ENCODE peak calls at places on chromosomes 5 and 9, in four cellular contexts. W is CD4-positive, alpha-beta T cell; X is psoas muscle; Q is fibroblast of the aortic adventitia. O is an unnamed sample.

GRCh38 chr5:107950774-107951173 is 280.0 kb upstream of the EFNA5 start:
- DNase-seq in W (no peak), X (no peak), Q (no peak), O (no peak)

GRCh38 chr5:55306641-55307382 is 682 bp downstream of the DHX29 start:
- DNase-seq in W (no peak), X (no peak), Q (peak), O (no peak)

GRCh38 chr9:36278243-36278642 is 20.0 kb upstream of the GNE start:
- DNase-seq in W (no peak), X (no peak), Q (no peak), O (no peak)

GRCh38 chr9:136174779-136175744 is 29.9 kb downstream of the LHX3 start:
- DNase-seq in W (no peak), X (no peak), Q (no peak), O (no peak)

GRCh38 chr5:132233811-132234683 is 6.4 kb upstream of the P4HA2 start:
- DNase-seq in W (no peak), X (no peak), Q (no peak), O (no peak)

GRCh38 chr9:125559894-125560293 is 147.1 kb downstream of the MAPKAP1 start:
- DNase-seq in W (no peak), X (no peak), Q (no peak), O (no peak)

GRCh38 chr5:17400724-17401508 is 97.1 kb upstream of the TAF11L2 start:
- DNase-seq in W (no peak), X (no peak), Q (no peak), O (no peak)

GRCh38 chr9:114430443-114430842 is 42.7 kb upstream of the AKNA start:
- DNase-seq in W (no peak), X (no peak), Q (no peak), O (no peak)

GRCh38 chr9:136700959-136701664 is 11.3 kb upstream of the DIPK1B start:
- DNase-seq in W (peak), X (no peak), Q (no peak), O (no peak)

GRCh38 chr9:16864741-16865434 is 5.6 kb downstream of the BNC2 start:
- DNase-seq in W (no peak), X (no peak), Q (peak), O (no peak)

GRCh38 chr9:113990570-113990907 is 87.6 kb downstream of the AMBP start:
- DNase-seq in W (no peak), X (no peak), Q (no peak), O (no peak)

GRCh38 chr5:78526049-78526525 is 122.5 kb downstream of the LHFPL2 start:
- DNase-seq in W (no peak), X (no peak), Q (peak), O (no peak)

GRCh38 chr5:169944922-169945675 is 35.2 kb downstream of the INSYN2B start:
- DNase-seq in W (no peak), X (no peak), Q (no peak), O (no peak)

GRCh38 chr5:3342271-3343100 is 253.1 kb upstream of the IRX1 start:
- DNase-seq in W (no peak), X (no peak), Q (no peak), O (no peak)

GRCh38 chr5:31671339-31671741 is 32.4 kb downstream of the PDZD2 start:
- DNase-seq in W (no peak), X (peak), Q (no peak), O (no peak)

GRCh38 chr5:134252671-134253070 is 26.8 kb upstream of the PPP2CA start:
- DNase-seq in W (no peak), X (no peak), Q (peak), O (no peak)

GRCh38 chr9:133968428-133968827 is 23.7 kb downstream of the VAV2 start:
- DNase-seq in W (no peak), X (no peak), Q (no peak), O (no peak)

GRCh38 chr5:68739752-68740151 is 354.1 kb upstream of the SLC30A5 start:
- DNase-seq in W (no peak), X (no peak), Q (no peak), O (no peak)

GRCh38 chr9:111034146-111034545 is 4.1 kb downstream of the LPAR1 start:
- DNase-seq in W (no peak), X (no peak), Q (no peak), O (no peak)

GRCh38 chr5:15209053-15209762 is 290.8 kb upstream of the FBXL7 start:
- DNase-seq in W (no peak), X (no peak), Q (peak), O (no peak)

GRCh38 chr5:83922699-83923098 is 202.0 kb upstream of the HAPLN1 start:
- DNase-seq in W (no peak), X (no peak), Q (no peak), O (no peak)
- TF ChIP-seq CTCF in W (no peak), X (no peak), Q (no peak), O (no peak)

GRCh38 chr9:120109242-120109641 is 470.7 kb downstream of the CDK5RAP2 start:
- DNase-seq in W (no peak), X (no peak), Q (no peak), O (peak)
- TF ChIP-seq CTCF in W (no peak), X (no peak), Q (no peak), O (peak)

DNA sequence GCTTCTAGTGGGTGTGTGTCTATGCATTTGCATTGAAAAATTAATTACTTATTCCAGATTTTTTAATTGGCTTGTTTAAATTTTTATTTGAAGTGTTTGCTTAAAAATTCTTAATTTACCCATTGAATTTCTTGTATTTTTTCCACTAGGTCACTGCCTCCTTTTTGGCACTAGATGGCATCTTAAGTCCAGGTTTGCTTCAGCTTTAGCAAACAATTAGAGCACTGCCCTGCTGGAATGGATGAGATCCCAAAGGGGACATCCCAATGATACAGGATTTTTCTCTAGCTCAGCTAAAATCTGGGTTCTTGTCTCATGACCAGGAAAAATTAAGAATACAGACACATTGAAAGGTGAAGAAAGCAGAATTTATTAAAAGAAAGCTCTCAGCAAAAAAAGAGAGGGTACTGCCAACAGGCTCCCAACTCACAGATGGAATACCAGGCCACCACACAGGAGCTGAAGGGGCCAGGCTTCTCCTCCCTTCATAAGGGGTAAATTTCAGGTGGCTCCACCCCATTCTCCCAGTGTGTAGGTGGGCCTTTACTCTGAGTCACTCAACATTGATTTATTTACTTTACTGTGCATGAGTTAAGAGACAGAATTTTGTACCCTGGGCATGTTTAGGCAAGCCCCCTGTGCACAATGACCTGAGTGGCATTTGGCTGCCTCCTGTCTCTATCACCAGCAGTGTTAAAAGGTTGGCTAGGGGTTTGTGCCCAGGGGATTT is 532.4 kb downstream of the ANXA1 start:
- DNase-seq in W (no peak), X (no peak), Q (peak), O (no peak)
- TF ChIP-seq CTCF in W (no peak), X (peak), Q (peak), O (peak)

GRCh38 chr9:97373311-97373710 is 38.6 kb upstream of the TDRD7 start:
- DNase-seq in W (no peak), X (no peak), Q (no peak), O (no peak)
- TF ChIP-seq CTCF in W (no peak), X (no peak), Q (no peak), O (no peak)

O was measured in progenitor cell of endocrine pancreas.